ENCODE peak calls at places on chromosomes 5 and 9, in seven cellular contexts. One of them, this sample, is unnamed. For H3K9me3 and H4K20me1, the result is how much of the 10 kb centered on the place peaks cover.

GRCh38 chr9:17342696-17343095 is 207.9 kb downstream of the CNTLN start:
- DNase-seq in HepG2: no peak
- DNase-seq in HCT116: no peak
- DNase-seq in H1: no peak
- DNase-seq in K562: no peak
- DNase-seq in SK-N-SH: no peak
- DNase-seq in GM12878: no peak
- DNase-seq in this sample: no peak

GRCh38 chr9:135400496-135400895 is 79.1 kb upstream of the PPP1R26 start:
- DNase-seq in HepG2: no peak
- DNase-seq in HCT116: no peak
- DNase-seq in H1: no peak
- DNase-seq in K562: no peak
- DNase-seq in SK-N-SH: no peak
- DNase-seq in GM12878: no peak
- DNase-seq in this sample: no peak

GRCh38 chr9:114643001-114643400 is 14.6 kb downstream of the TEX53 start:
- DNase-seq in HepG2: no peak
- DNase-seq in HCT116: no peak
- DNase-seq in H1: no peak
- DNase-seq in K562: no peak
- DNase-seq in SK-N-SH: no peak
- DNase-seq in GM12878: no peak
- DNase-seq in this sample: no peak

GRCh38 chr9:36306481-36307306 is 48.4 kb upstream of the GNE start:
- DNase-seq in HepG2: peak
- DNase-seq in HCT116: no peak
- DNase-seq in H1: no peak
- DNase-seq in K562: no peak
- DNase-seq in SK-N-SH: no peak
- DNase-seq in GM12878: no peak
- DNase-seq in this sample: peak

GRCh38 chr5:88976914-88977313 is 93.9 kb upstream of the MEF2C start:
- DNase-seq in HepG2: no peak
- DNase-seq in HCT116: no peak
- DNase-seq in H1: no peak
- DNase-seq in K562: no peak
- DNase-seq in SK-N-SH: no peak
- DNase-seq in GM12878: no peak
- DNase-seq in this sample: no peak

GRCh38 chr9:101586651-101587050 is 8.1 kb downstream of the PPP3R2 start:
- DNase-seq in HepG2: peak
- DNase-seq in HCT116: no peak
- DNase-seq in H1: no peak
- DNase-seq in K562: no peak
- DNase-seq in SK-N-SH: no peak
- DNase-seq in GM12878: no peak
- DNase-seq in this sample: no peak

GRCh38 chr5:109529520-109529919 is 119.7 kb upstream of the PJA2 start:
- DNase-seq in HepG2: no peak
- DNase-seq in HCT116: no peak
- DNase-seq in H1: no peak
- DNase-seq in K562: no peak
- DNase-seq in SK-N-SH: no peak
- DNase-seq in GM12878: no peak
- DNase-seq in this sample: no peak

GRCh38 chr5:160649304-160649703 is 202.7 kb downstream of the ATP10B start:
- DNase-seq in HepG2: peak
- DNase-seq in HCT116: no peak
- DNase-seq in H1: no peak
- DNase-seq in K562: no peak
- DNase-seq in SK-N-SH: peak
- DNase-seq in GM12878: no peak
- DNase-seq in this sample: no peak

GRCh38 chr5:178774446-178774845 is 44.0 kb upstream of the ZNF354A start:
- DNase-seq in HepG2: no peak
- DNase-seq in HCT116: no peak
- DNase-seq in H1: no peak
- DNase-seq in K562: no peak
- DNase-seq in SK-N-SH: no peak
- DNase-seq in GM12878: no peak
- DNase-seq in this sample: no peak

GRCh38 chr9:82021198-82021597 is 32.6 kb downstream of the SPATA31D1 start:
- DNase-seq in HepG2: peak
- DNase-seq in HCT116: peak
- DNase-seq in H1: no peak
- DNase-seq in K562: no peak
- DNase-seq in SK-N-SH: no peak
- DNase-seq in GM12878: no peak
- DNase-seq in this sample: peak

GRCh38 chr9:22208846-22209585 is 199.9 kb upstream of the CDKN2B start:
- DNase-seq in HepG2: no peak
- DNase-seq in HCT116: no peak
- DNase-seq in H1: no peak
- DNase-seq in K562: no peak
- DNase-seq in SK-N-SH: no peak
- DNase-seq in GM12878: no peak
- DNase-seq in this sample: no peak

GRCh38 chr9:127526655-127527559 is 75.6 kb downstream of the LRSAM1 start:
- DNase-seq in HepG2: no peak
- DNase-seq in HCT116: no peak
- DNase-seq in H1: no peak
- DNase-seq in K562: no peak
- DNase-seq in SK-N-SH: no peak
- DNase-seq in GM12878: no peak
- DNase-seq in this sample: no peak

GRCh38 chr5:10668697-10669096 is 92.3 kb downstream of the DAP start:
- DNase-seq in HepG2: no peak
- DNase-seq in HCT116: no peak
- DNase-seq in H1: no peak
- DNase-seq in K562: no peak
- DNase-seq in SK-N-SH: no peak
- DNase-seq in GM12878: no peak
- DNase-seq in this sample: no peak

GRCh38 chr9:113953541-113953940 is 77.4 kb downstream of the ZNF618 start:
- DNase-seq in HepG2: no peak
- DNase-seq in HCT116: no peak
- DNase-seq in H1: no peak
- DNase-seq in K562: no peak
- DNase-seq in SK-N-SH: no peak
- DNase-seq in GM12878: no peak
- DNase-seq in this sample: peak

GRCh38 chr5:72366324-72366976 is 46.3 kb downstream of the PTCD2 start:
- DNase-seq in HepG2: peak
- DNase-seq in HCT116: peak
- DNase-seq in H1: no peak
- DNase-seq in K562: peak
- DNase-seq in SK-N-SH: peak
- DNase-seq in GM12878: peak
- DNase-seq in this sample: peak

GRCh38 chr5:68884893-68885292 is 208.9 kb upstream of the SLC30A5 start:
- DNase-seq in HepG2: peak
- DNase-seq in HCT116: peak
- DNase-seq in H1: no peak
- DNase-seq in K562: no peak
- DNase-seq in SK-N-SH: peak
- DNase-seq in GM12878: no peak
- DNase-seq in this sample: peak

GRCh38 chr5:148125641-148126040 is 42.7 kb upstream of the SPINK14 start:
- DNase-seq in HepG2: peak
- DNase-seq in HCT116: no peak
- DNase-seq in H1: no peak
- DNase-seq in K562: no peak
- DNase-seq in SK-N-SH: peak
- DNase-seq in GM12878: no peak
- DNase-seq in this sample: peak

GRCh38 chr5:157253547-157253946 is 12.4 kb upstream of the CYFIP2 start:
- DNase-seq in HepG2: peak
- DNase-seq in HCT116: peak
- DNase-seq in H1: no peak
- DNase-seq in K562: peak
- DNase-seq in SK-N-SH: peak
- DNase-seq in GM12878: no peak
- DNase-seq in this sample: peak

GRCh38 chr5:151741678-151742423 is 16.6 kb downstream of the ATOX1 start:
- DNase-seq in HepG2: no peak
- DNase-seq in HCT116: no peak
- DNase-seq in H1: no peak
- DNase-seq in K562: no peak
- DNase-seq in SK-N-SH: no peak
- DNase-seq in GM12878: no peak
- DNase-seq in this sample: peak

GRCh38 chr5:109062669-109063068 is 315.0 kb downstream of the FER start:
- DNase-seq in HepG2: no peak
- DNase-seq in HCT116: no peak
- DNase-seq in H1: no peak
- DNase-seq in K562: no peak
- DNase-seq in SK-N-SH: no peak
- DNase-seq in GM12878: no peak
- DNase-seq in this sample: no peak

GRCh38 chr9:134917431-134918373 is at the start of gene FCN1:
- DNase-seq in HepG2: no peak
- DNase-seq in HCT116: no peak
- DNase-seq in H1: no peak
- DNase-seq in K562: no peak
- DNase-seq in SK-N-SH: no peak
- DNase-seq in GM12878: no peak
- DNase-seq in this sample: no peak

GRCh38 chr9:32968101-32969011 is 33.1 kb downstream of the APTX start:
- DNase-seq in HepG2: peak
- DNase-seq in HCT116: peak
- DNase-seq in H1: no peak
- DNase-seq in K562: peak
- DNase-seq in SK-N-SH: peak
- DNase-seq in GM12878: no peak
- DNase-seq in this sample: peak

GRCh38 chr5:172450861-172451695 is 3.2 kb downstream of the SH3PXD2B start:
- DNase-seq in HepG2: no peak
- DNase-seq in HCT116: no peak
- DNase-seq in H1: no peak
- DNase-seq in K562: peak
- DNase-seq in SK-N-SH: peak
- DNase-seq in GM12878: no peak
- DNase-seq in this sample: peak

GRCh38 chr5:172840077-172840777 is 6.2 kb downstream of the ERGIC1 start:
- DNase-seq in HepG2: peak
- DNase-seq in HCT116: no peak
- DNase-seq in H1: no peak
- DNase-seq in K562: no peak
- DNase-seq in SK-N-SH: no peak
- DNase-seq in GM12878: no peak
- DNase-seq in this sample: no peak

GRCh38 chr9:93280661-93281259 is 96.8 kb downstream of the WNK2 start:
- DNase-seq in HepG2: no peak
- DNase-seq in HCT116: no peak
- DNase-seq in H1: no peak
- DNase-seq in K562: no peak
- DNase-seq in SK-N-SH: no peak
- DNase-seq in GM12878: no peak
- DNase-seq in this sample: no peak
- H3K9me3 ChIP-seq in HepG2: under half
- H3K9me3 ChIP-seq in HCT116: under half
- H3K9me3 ChIP-seq in H1: under half
- H3K9me3 ChIP-seq in K562: under half
- H3K9me3 ChIP-seq in SK-N-SH: under half
- H3K9me3 ChIP-seq in GM12878: under half
- H3K9me3 ChIP-seq in this sample: under half

DNA sequence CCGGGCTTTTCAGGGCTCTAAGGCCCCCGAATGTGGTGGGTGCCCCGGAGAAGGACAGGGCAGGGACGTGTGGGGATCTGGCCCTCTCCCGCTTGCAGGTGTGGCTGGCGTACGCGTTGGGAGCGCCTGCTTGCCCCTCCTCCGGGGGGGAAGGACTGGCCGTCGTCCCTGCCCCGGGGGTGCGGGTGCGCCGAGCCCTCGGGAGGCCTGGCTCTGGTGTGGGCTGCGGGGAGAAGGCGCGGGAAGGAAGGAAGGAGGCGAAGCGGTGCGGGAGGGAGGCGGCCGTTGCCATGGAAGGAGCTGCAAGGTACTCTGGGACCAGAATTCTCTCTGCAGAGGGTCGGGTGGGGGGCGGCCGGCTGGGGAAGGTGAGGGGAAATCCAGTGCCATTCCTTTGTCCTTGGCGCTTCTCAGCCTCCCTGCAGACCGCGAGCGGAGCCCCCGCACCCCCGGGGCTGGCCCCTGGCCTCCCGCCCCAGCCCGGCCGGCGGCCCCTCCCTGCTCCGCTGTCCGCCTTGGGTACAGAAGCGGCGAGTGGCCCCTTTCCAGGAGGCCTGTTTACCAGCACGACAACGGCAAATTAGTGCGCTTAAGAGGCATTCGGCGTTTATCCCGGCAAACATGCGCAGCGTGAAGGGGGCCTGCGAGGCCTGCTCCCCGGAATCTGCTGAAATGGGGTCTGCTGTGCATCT is 67.1 kb upstream of the UNC5A start:
- DNase-seq in HepG2: no peak
- DNase-seq in HCT116: no peak
- DNase-seq in H1: no peak
- DNase-seq in K562: peak
- DNase-seq in SK-N-SH: peak
- DNase-seq in GM12878: no peak
- DNase-seq in this sample: no peak
- TF ChIP-seq POLR2AphosphoS5 in HepG2: no peak
- TF ChIP-seq POLR2AphosphoS5 in HCT116: no peak
- TF ChIP-seq POLR2AphosphoS5 in H1: no peak
- TF ChIP-seq POLR2AphosphoS5 in K562: no peak
- TF ChIP-seq POLR2AphosphoS5 in SK-N-SH: no peak
- TF ChIP-seq POLR2AphosphoS5 in GM12878: no peak
- TF ChIP-seq POLR2AphosphoS5 in this sample: no peak

GRCh38 chr9:132683873-132684272 is 13.6 kb downstream of the GTF3C4 start:
- DNase-seq in HepG2: no peak
- DNase-seq in HCT116: no peak
- DNase-seq in H1: no peak
- DNase-seq in K562: no peak
- DNase-seq in SK-N-SH: no peak
- DNase-seq in GM12878: no peak
- DNase-seq in this sample: no peak
- H4K20me1 ChIP-seq in HepG2: under half
- H4K20me1 ChIP-seq in HCT116: under half
- H4K20me1 ChIP-seq in H1: under half
- H4K20me1 ChIP-seq in K562: under half
- H4K20me1 ChIP-seq in SK-N-SH: under half
- H4K20me1 ChIP-seq in GM12878: under half
- H4K20me1 ChIP-seq in this sample: under half

DNA sequence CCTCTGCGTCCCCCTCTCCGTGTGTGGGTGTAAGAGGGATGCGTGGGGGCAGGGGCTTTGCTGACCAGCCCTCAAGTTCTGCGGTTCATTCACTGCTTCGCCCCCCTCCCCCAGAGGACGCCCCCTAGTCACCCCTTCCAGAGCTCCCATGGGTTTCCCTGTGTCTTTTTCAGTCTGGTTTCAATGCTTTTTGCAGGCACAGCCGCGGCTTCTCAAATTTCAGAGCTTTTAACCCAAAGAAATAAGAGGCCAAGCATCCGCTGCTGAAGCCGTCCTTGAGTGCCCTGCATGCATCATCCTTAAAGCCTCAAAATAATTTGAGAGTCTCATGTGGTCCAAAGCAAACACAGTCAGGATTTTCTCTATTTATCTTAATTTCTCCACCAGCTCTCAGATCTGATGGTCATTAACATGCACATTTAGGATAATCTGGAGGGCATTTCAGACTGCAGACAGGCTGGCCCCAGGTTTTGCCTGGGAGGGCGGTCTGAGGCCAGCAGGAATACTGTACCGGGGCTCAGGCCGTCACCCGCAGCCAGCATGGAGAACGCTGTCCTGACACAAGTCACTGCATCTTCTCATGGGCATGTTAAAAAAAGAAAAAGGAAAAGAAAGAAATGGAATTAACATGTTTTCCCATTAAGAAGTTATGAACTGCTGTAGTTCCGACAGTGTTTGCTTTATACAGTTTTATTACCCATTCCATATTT is 420.8 kb upstream of the IRX4 start:
- DNase-seq in HepG2: no peak
- DNase-seq in HCT116: no peak
- DNase-seq in H1: no peak
- DNase-seq in K562: no peak
- DNase-seq in SK-N-SH: no peak
- DNase-seq in GM12878: no peak
- DNase-seq in this sample: no peak
- H3K9me3 ChIP-seq in HepG2: under half
- H3K9me3 ChIP-seq in HCT116: under half
- H3K9me3 ChIP-seq in H1: under half
- H3K9me3 ChIP-seq in K562: under half
- H3K9me3 ChIP-seq in SK-N-SH: under half
- H3K9me3 ChIP-seq in GM12878: under half
- H3K9me3 ChIP-seq in this sample: under half